ENCODE peak calls at places on chromosomes 1 and 21, in eight cellular contexts. A is MM.1S, C is OCI-LY7, W is HCT116, T is PC-3, O is neural progenitor cell, B is hepatocyte, S is SK-N-SH. Y is an unnamed sample.

GRCh38 chr1:10694274-10694632 is 102.2 kb downstream of the CASZ1 start:
- DNase-seq in C (peak), A (peak), O (no peak), W (no peak), B (no peak), S (no peak), T (no peak), Y (peak)

GRCh38 chr1:207840380-207840779 is 70.5 kb downstream of the CD34 start:
- DNase-seq in B (no peak), W (no peak), S (no peak), T (no peak), A (no peak), C (no peak), O (no peak), Y (peak)

GRCh38 chr1:193115629-193116227 is 6.1 kb upstream of the CDC73 start:
- DNase-seq in T (peak), O (no peak), B (peak), W (peak), A (no peak), S (peak), C (no peak), Y (no peak)

GRCh38 chr1:10511494-10511885 is 36.7 kb downstream of the PEX14 start:
- DNase-seq in A (no peak), O (no peak), W (no peak), T (no peak), B (no peak), C (no peak), S (no peak), Y (no peak)

GRCh38 chr1:54378157-54378883 is 27.9 kb downstream of the SSBP3 start:
- DNase-seq in W (no peak), T (no peak), O (peak), A (no peak), C (peak), B (no peak), S (no peak), Y (peak)

GRCh38 chr1:9996624-9997582 is at the start of gene RBP7:
- DNase-seq in O (peak), S (peak), B (peak), A (no peak), W (no peak), C (no peak), T (peak), Y (peak)

GRCh38 chr1:17276568-17276967 is 27.7 kb downstream of the PADI3 start:
- DNase-seq in O (no peak), C (no peak), W (no peak), A (no peak), S (no peak), T (peak), B (no peak), Y (no peak)

GRCh38 chr1:36342426-36343185 is 19.2 kb upstream of the EVA1B start:
- DNase-seq in C (peak), T (peak), W (no peak), A (peak), S (peak), O (peak), B (peak), Y (peak)

DNA sequence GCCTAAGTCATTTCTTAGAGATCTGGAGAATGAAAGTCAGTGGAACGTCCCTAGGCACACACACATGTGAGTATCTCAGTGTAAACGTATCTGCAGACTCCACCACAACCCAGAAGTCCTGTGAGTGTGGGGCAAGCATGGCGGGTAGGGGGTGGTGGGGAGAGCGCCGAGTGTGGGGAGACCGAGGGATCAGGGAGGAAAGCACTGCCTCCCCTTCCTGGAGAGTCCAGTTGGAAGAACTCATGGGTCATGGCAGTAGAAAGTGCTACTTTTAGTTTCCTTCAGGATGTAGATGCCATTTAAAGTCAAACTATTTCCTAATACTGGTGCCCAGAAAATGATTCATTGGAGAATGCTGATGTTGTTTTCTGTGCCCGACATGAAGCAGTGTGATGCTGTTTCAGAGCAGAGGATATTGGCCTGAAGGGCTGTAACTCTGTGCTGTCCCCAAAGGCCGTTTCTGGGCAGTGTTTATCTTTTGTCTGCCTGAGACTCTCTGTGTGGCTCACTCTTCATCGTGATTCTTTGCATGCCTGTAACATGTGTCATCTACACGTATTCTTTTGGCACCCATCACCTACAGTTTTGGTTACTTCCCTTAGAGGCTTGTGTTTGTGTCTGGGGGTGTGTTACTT is 45.7 kb upstream of the TSPAN2 start:
- DNase-seq in C (no peak), A (no peak), W (peak), O (no peak), T (peak), S (no peak), B (peak), Y (no peak)
- TF ChIP-seq CTCF in C (no peak), A (no peak), W (no peak), O (no peak), T (no peak), S (no peak), B (no peak), Y (no peak)

GRCh38 chr1:68565923-68566322 is 69.0 kb upstream of the DEPDC1 start:
- DNase-seq in C (no peak), S (no peak), W (no peak), A (no peak), O (no peak), B (no peak), T (no peak), Y (peak)

GRCh38 chr1:68570859-68571258 is 74.0 kb upstream of the DEPDC1 start:
- DNase-seq in W (no peak), T (peak), A (no peak), O (no peak), B (no peak), C (no peak), S (no peak), Y (no peak)

DNA sequence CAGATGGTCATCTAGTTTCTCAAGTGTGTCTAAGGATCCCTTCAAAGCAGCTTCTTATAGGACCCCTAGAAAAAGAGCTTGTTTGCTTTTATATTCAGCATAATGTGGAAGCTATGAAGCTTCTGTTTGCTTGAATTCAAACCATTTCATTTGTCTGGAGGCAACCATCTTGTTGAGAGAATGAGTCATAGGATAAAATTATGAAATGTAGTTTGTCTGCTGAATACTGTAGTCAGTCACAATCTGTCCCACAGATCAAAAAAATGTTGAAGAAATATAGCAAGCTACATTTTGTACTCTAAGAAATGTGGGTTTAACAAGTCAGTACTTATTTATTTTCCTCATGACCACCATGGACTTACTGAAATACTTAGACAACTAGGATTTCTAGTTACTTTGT is 74.6 kb upstream of the DEPDC1 start:
- DNase-seq in O (no peak), B (no peak), C (no peak), W (no peak), S (no peak), T (peak), A (no peak), Y (no peak)
- TF ChIP-seq EZH2phosphoT487 in O (no peak), B (no peak), C (no peak), W (no peak), S (no peak), T (no peak), A (no peak), Y (no peak)

GRCh38 chr1:18922319-18922726 is 20.0 kb upstream of the ALDH4A1 start:
- DNase-seq in S (no peak), C (no peak), B (peak), T (peak), W (no peak), A (no peak), O (peak), Y (no peak)
- TF ChIP-seq CTCF in S (peak), C (no peak), B (no peak), T (no peak), W (no peak), A (no peak), O (no peak), Y (no peak)

DNA sequence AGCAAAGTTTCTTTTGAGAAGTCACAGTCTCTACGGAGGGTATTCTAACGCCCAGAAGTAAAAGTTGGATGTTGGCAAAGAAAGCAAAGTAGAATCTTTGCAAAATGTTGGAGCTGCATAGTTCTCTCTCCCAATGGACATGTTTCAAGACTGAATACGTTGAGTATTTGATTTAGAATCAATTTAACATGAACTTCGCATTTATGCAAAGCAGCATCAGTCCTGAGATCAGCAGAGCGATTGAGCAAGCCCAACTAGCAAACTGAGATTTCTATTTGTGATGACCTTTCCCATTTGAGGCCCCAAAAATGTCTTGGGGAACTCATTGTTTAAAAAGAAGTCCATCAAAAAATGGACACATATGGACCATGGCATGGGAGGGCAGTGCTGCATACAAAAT is 8.0 kb downstream of the RUNX1 start:
- DNase-seq in B (no peak), A (no peak), T (no peak), C (no peak), S (no peak), W (no peak), O (no peak), Y (no peak)
- TF ChIP-seq EZH2phosphoT487 in B (no peak), A (no peak), T (no peak), C (no peak), S (no peak), W (no peak), O (no peak), Y (no peak)

GRCh38 chr1:98306517-98307089 is 354.9 kb upstream of the SNX7 start:
- DNase-seq in O (no peak), T (no peak), C (no peak), W (no peak), A (no peak), B (no peak), S (no peak), Y (peak)
- TF ChIP-seq CTCF in O (no peak), T (no peak), C (no peak), W (no peak), A (no peak), B (no peak), S (no peak), Y (no peak)